ENCODE peak calls at places on chromosomes 12 and 14, in eight cellular contexts. One of them, this sample, is unnamed.

GRCh38 chr14:89425931-89426330 is 8.9 kb upstream of the FOXN3 start:
- DNase-seq in GM12878: peak; percentile 85
- DNase-seq in GM12865: peak; percentile 88
- DNase-seq in HFFc6: peak; percentile 97
- DNase-seq in activated T-cell treated with anti-CD3 and anti-CD28 coated beads for 24 hours: no peak
- DNase-seq in iPS-NIHi11: no peak
- DNase-seq in body of pancreas: no peak
- DNase-seq in cardiac fibroblast: peak; percentile 97
- DNase-seq in this sample: no peak

GRCh38 chr14:69631509-69631908 is 20.1 kb downstream of the SUSD6 start:
- DNase-seq in GM12878: no peak
- DNase-seq in GM12865: no peak
- DNase-seq in HFFc6: peak; percentile 68
- DNase-seq in activated T-cell treated with anti-CD3 and anti-CD28 coated beads for 24 hours: no peak
- DNase-seq in iPS-NIHi11: no peak
- DNase-seq in body of pancreas: no peak
- DNase-seq in cardiac fibroblast: no peak
- DNase-seq in this sample: no peak

GRCh38 chr14:99605299-99605961 is 1.4 kb upstream of the CCDC85C start:
- DNase-seq in GM12878: no peak
- DNase-seq in GM12865: peak; percentile 78
- DNase-seq in HFFc6: peak; percentile 71
- DNase-seq in activated T-cell treated with anti-CD3 and anti-CD28 coated beads for 24 hours: peak; percentile 64
- DNase-seq in iPS-NIHi11: peak; percentile 54
- DNase-seq in body of pancreas: peak; percentile 71
- DNase-seq in cardiac fibroblast: peak; percentile 57
- DNase-seq in this sample: peak; percentile 75

GRCh38 chr12:71958457-71958856 is 19.8 kb downstream of the TPH2 start:
- DNase-seq in GM12878: no peak
- DNase-seq in GM12865: no peak
- DNase-seq in HFFc6: peak; percentile 5
- DNase-seq in activated T-cell treated with anti-CD3 and anti-CD28 coated beads for 24 hours: no peak
- DNase-seq in iPS-NIHi11: no peak
- DNase-seq in body of pancreas: no peak
- DNase-seq in cardiac fibroblast: no peak
- DNase-seq in this sample: no peak

GRCh38 chr12:101969-102878 is 35.7 kb downstream of the IQSEC3 start:
- DNase-seq in GM12878: no peak
- DNase-seq in GM12865: peak; percentile 16
- DNase-seq in HFFc6: no peak
- DNase-seq in activated T-cell treated with anti-CD3 and anti-CD28 coated beads for 24 hours: no peak
- DNase-seq in iPS-NIHi11: peak; percentile 57
- DNase-seq in body of pancreas: no peak
- DNase-seq in cardiac fibroblast: no peak
- DNase-seq in this sample: no peak

GRCh38 chr14:56333361-56334279 is 215.4 kb downstream of the PELI2 start:
- DNase-seq in GM12878: no peak
- DNase-seq in GM12865: no peak
- DNase-seq in HFFc6: peak; percentile 63
- DNase-seq in activated T-cell treated with anti-CD3 and anti-CD28 coated beads for 24 hours: no peak
- DNase-seq in iPS-NIHi11: no peak
- DNase-seq in body of pancreas: no peak
- DNase-seq in cardiac fibroblast: peak; percentile 81
- DNase-seq in this sample: no peak

GRCh38 chr12:123389560-123390351 is 5.8 kb downstream of the KMT5A start:
- DNase-seq in GM12878: no peak
- DNase-seq in GM12865: peak; percentile 56
- DNase-seq in HFFc6: peak; percentile 25
- DNase-seq in activated T-cell treated with anti-CD3 and anti-CD28 coated beads for 24 hours: no peak
- DNase-seq in iPS-NIHi11: peak; percentile 64
- DNase-seq in body of pancreas: peak; percentile 58
- DNase-seq in cardiac fibroblast: peak; percentile 22
- DNase-seq in this sample: peak; percentile 57

GRCh38 chr14:63656194-63656593 is 14.5 kb upstream of the WDR89 start:
- DNase-seq in GM12878: no peak
- DNase-seq in GM12865: no peak
- DNase-seq in HFFc6: no peak
- DNase-seq in activated T-cell treated with anti-CD3 and anti-CD28 coated beads for 24 hours: no peak
- DNase-seq in iPS-NIHi11: no peak
- DNase-seq in body of pancreas: no peak
- DNase-seq in cardiac fibroblast: no peak
- DNase-seq in this sample: no peak

This sample was measured in testis.